ENCODE peak calls at places on chromosomes 12 and 14, in four cellular contexts. One of them, this sample, is unnamed.

GRCh38 chr12:132622437-132623071 is 4.0 kb downstream of the P2RX2 start:
- DNase-seq in H1: no peak
- DNase-seq in A549: no peak
- DNase-seq in K562: peak
- DNase-seq in this sample: no peak

GRCh38 chr14:68936476-68936875 is 42.6 kb downstream of the ACTN1 start:
- DNase-seq in K562: no peak
- DNase-seq in H1: no peak
- DNase-seq in A549: no peak
- DNase-seq in this sample: no peak

GRCh38 chr14:104682107-104682593 is 7.3 kb upstream of the INF2 start:
- DNase-seq in H1: peak
- DNase-seq in A549: peak
- DNase-seq in K562: no peak
- DNase-seq in this sample: no peak

GRCh38 chr14:67636361-67636919 is 16.7 kb downstream of the ARG2 start:
- DNase-seq in K562: peak
- DNase-seq in H1: no peak
- DNase-seq in A549: no peak
- DNase-seq in this sample: no peak

GRCh38 chr12:26143291-26143690 is 18.5 kb upstream of the BHLHE41 start:
- DNase-seq in A549: no peak
- DNase-seq in K562: no peak
- DNase-seq in H1: no peak
- DNase-seq in this sample: no peak

GRCh38 chr14:49212721-49213120 is 373.5 kb downstream of the RPS29 start:
- DNase-seq in H1: no peak
- DNase-seq in A549: no peak
- DNase-seq in K562: no peak
- DNase-seq in this sample: no peak

GRCh38 chr14:73397810-73398209 is 60.5 kb downstream of the NUMB start:
- DNase-seq in K562: no peak
- DNase-seq in A549: no peak
- DNase-seq in H1: no peak
- DNase-seq in this sample: no peak

GRCh38 chr14:77086017-77086727 is 11.9 kb upstream of the CIPC start:
- DNase-seq in H1: no peak
- DNase-seq in A549: no peak
- DNase-seq in K562: no peak
- DNase-seq in this sample: peak

GRCh38 chr12:84727964-84728363 is 184.6 kb downstream of the SLC6A15 start:
- DNase-seq in A549: no peak
- DNase-seq in H1: no peak
- DNase-seq in K562: no peak
- DNase-seq in this sample: peak

GRCh38 chr14:96125536-96125935 is 79.1 kb upstream of the BDKRB2 start:
- DNase-seq in A549: no peak
- DNase-seq in H1: no peak
- DNase-seq in K562: no peak
- DNase-seq in this sample: no peak

GRCh38 chr14:81268016-81268416 is 47.3 kb upstream of the GTF2A1 start:
- DNase-seq in A549: peak
- DNase-seq in H1: no peak
- DNase-seq in K562: peak
- DNase-seq in this sample: peak

GRCh38 chr12:113134521-113134951 is 1.0 kb downstream of the RASAL1 start:
- DNase-seq in H1: no peak
- DNase-seq in K562: no peak
- DNase-seq in A549: no peak
- DNase-seq in this sample: no peak

GRCh38 chr14:36161781-36162180 is 14.7 kb downstream of the PTCSC3 start:
- DNase-seq in K562: no peak
- DNase-seq in A549: no peak
- DNase-seq in H1: peak
- DNase-seq in this sample: no peak

GRCh38 chr12:104672501-104673265 is 215.9 kb downstream of the CHST11 start:
- DNase-seq in H1: no peak
- DNase-seq in A549: peak
- DNase-seq in K562: no peak
- DNase-seq in this sample: no peak

GRCh38 chr12:9363145-9363544 is 154.9 kb upstream of the PZP start:
- DNase-seq in A549: no peak
- DNase-seq in K562: peak
- DNase-seq in H1: no peak
- DNase-seq in this sample: no peak

GRCh38 chr12:81859521-81859920 is 100.4 kb upstream of the PPFIA2 start:
- DNase-seq in K562: no peak
- DNase-seq in A549: no peak
- DNase-seq in H1: no peak
- DNase-seq in this sample: no peak

GRCh38 chr14:52068741-52069616 is at the start of gene NID2:
- DNase-seq in K562: no peak
- DNase-seq in A549: peak
- DNase-seq in H1: peak
- DNase-seq in this sample: peak

GRCh38 chr12:26874501-26875296 is 41.7 kb upstream of the ITPR2 start:
- DNase-seq in K562: peak
- DNase-seq in A549: no peak
- DNase-seq in H1: no peak
- DNase-seq in this sample: no peak

GRCh38 chr12:83823386-83824045 is 1089.1 kb downstream of the SLC6A15 start:
- DNase-seq in H1: peak
- DNase-seq in K562: peak
- DNase-seq in A549: no peak
- DNase-seq in this sample: peak

GRCh38 chr14:61573748-61574513 is 121.4 kb upstream of the HIF1A start:
- DNase-seq in K562: no peak
- DNase-seq in A549: no peak
- DNase-seq in H1: no peak
- DNase-seq in this sample: no peak

GRCh38 chr12:109591041-109591440 is 17.4 kb downstream of the MVK start:
- DNase-seq in K562: no peak
- DNase-seq in H1: no peak
- DNase-seq in A549: no peak
- DNase-seq in this sample: no peak

GRCh38 chr14:70020350-70021170 is 141.3 kb downstream of the SMOC1 start:
- DNase-seq in H1: no peak
- DNase-seq in K562: no peak
- DNase-seq in A549: no peak
- DNase-seq in this sample: no peak

GRCh38 chr12:85781751-85782150 is 54.5 kb downstream of the RASSF9 start:
- DNase-seq in A549: no peak
- DNase-seq in K562: no peak
- DNase-seq in H1: no peak
- DNase-seq in this sample: no peak

GRCh38 chr14:52318829-52319604 is 4.9 kb downstream of the PTGER2 start:
- DNase-seq in H1: no peak
- DNase-seq in K562: no peak
- DNase-seq in A549: no peak
- DNase-seq in this sample: no peak

GRCh38 chr12:56517854-56518253 is 3.8 kb upstream of the RBMS2 start:
- DNase-seq in K562: no peak
- DNase-seq in H1: no peak
- DNase-seq in A549: no peak
- DNase-seq in this sample: peak

GRCh38 chr12:21305666-21306065 is 29.1 kb downstream of the SLCO1A2 start:
- DNase-seq in H1: no peak
- DNase-seq in A549: no peak
- DNase-seq in K562: no peak
- DNase-seq in this sample: no peak

GRCh38 chr12:27999970-28000369 is 27.4 kb upstream of the PTHLH start:
- DNase-seq in H1: no peak
- DNase-seq in K562: no peak
- DNase-seq in A549: no peak
- DNase-seq in this sample: no peak

GRCh38 chr14:62938774-62939173 is 106.5 kb downstream of the KCNH5 start:
- DNase-seq in A549: no peak
- DNase-seq in H1: no peak
- DNase-seq in K562: no peak
- DNase-seq in this sample: no peak

GRCh38 chr14:20772650-20773049 is 4.4 kb downstream of the EDDM3B start:
- DNase-seq in H1: no peak
- DNase-seq in A549: no peak
- DNase-seq in K562: no peak
- DNase-seq in this sample: no peak

GRCh38 chr14:89214221-89214965 is 202.6 kb downstream of the FOXN3 start:
- DNase-seq in H1: no peak
- DNase-seq in K562: no peak
- DNase-seq in A549: peak
- DNase-seq in this sample: peak

GRCh38 chr12:59151243-59151642 is 230.9 kb upstream of the LRIG3 start:
- DNase-seq in H1: no peak
- DNase-seq in A549: no peak
- DNase-seq in K562: no peak
- DNase-seq in this sample: no peak

GRCh38 chr14:60561845-60562746 is 53.1 kb downstream of the SIX6 start:
- DNase-seq in K562: peak
- DNase-seq in H1: peak
- DNase-seq in A549: peak
- DNase-seq in this sample: peak

GRCh38 chr14:101020971-101021370 is 117.4 kb upstream of the RTL1 start:
- DNase-seq in K562: no peak
- DNase-seq in H1: peak
- DNase-seq in A549: no peak
- DNase-seq in this sample: no peak

GRCh38 chr12:110501378-110501721 is 561 bp downstream of the VPS29 start:
- DNase-seq in H1: no peak
- DNase-seq in K562: no peak
- DNase-seq in A549: peak
- DNase-seq in this sample: peak

GRCh38 chr14:89206426-89206825 is 210.6 kb downstream of the FOXN3 start:
- DNase-seq in K562: no peak
- DNase-seq in H1: no peak
- DNase-seq in A549: no peak
- DNase-seq in this sample: no peak

GRCh38 chr14:50410921-50411320 is 14.2 kb upstream of the CDKL1 start:
- DNase-seq in H1: no peak
- DNase-seq in A549: no peak
- DNase-seq in K562: no peak
- DNase-seq in this sample: no peak

GRCh38 chr14:53542692-53543091 is 389.6 kb upstream of the DDHD1 start:
- DNase-seq in H1: no peak
- DNase-seq in A549: no peak
- DNase-seq in K562: no peak
- DNase-seq in this sample: peak

GRCh38 chr12:125312471-125312870 is 247.2 kb downstream of the AACS start:
- DNase-seq in H1: no peak
- DNase-seq in K562: no peak
- DNase-seq in A549: no peak
- DNase-seq in this sample: no peak

DNA sequence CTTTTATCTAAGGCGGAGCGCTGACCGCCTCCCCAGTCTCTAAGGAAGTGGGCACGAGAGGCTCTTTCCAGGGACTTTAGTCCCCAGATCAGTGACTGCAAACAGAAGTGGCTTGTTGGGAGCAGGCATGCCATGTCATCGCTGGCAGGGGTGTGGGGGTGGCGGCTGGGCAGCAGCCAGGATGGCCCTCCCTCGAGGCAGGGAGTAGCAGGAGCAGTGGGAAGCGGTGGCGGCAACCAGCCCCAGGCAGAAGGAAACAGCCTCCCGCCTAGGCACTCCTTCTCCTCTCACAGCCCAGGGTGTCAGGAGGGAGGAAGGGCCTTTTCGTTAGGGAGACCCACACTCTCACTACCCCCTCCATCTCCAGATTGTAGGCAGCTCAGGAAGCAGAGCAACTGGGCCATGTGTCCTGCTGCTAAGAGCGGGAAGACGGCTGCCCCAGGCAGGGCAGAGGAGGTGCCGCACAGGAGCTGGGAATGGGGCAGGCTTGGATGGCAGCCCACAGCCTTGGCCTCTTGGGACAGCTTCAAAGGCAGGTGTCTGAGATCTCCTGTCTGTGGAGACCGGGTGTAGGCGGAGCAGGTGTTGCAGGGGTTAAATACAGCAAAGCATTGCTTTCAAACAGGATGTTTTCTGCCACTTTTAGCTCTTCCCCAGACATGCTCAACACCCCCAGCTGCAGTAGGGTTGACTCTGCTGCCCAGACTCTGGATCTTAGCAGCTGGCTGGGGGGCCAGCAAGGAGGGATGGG is 21.8 kb downstream of the VDR start:
- DNase-seq in H1: no peak
- DNase-seq in K562: no peak
- DNase-seq in A549: no peak
- DNase-seq in this sample: no peak
- TF ChIP-seq CHD2 in H1: no peak
- TF ChIP-seq CHD2 in K562: no peak
- TF ChIP-seq CHD2 in A549: no peak
- TF ChIP-seq CHD2 in this sample: no peak

GRCh38 chr14:85195872-85196477 is 334.0 kb upstream of the FLRT2 start:
- DNase-seq in K562: no peak
- DNase-seq in H1: no peak
- DNase-seq in A549: peak
- DNase-seq in this sample: no peak

GRCh38 chr14:85187521-85187920 is 342.4 kb upstream of the FLRT2 start:
- DNase-seq in K562: no peak
- DNase-seq in A549: no peak
- DNase-seq in H1: no peak
- DNase-seq in this sample: no peak

GRCh38 chr14:85188836-85189235 is 341.1 kb upstream of the FLRT2 start:
- DNase-seq in H1: no peak
- DNase-seq in K562: no peak
- DNase-seq in A549: no peak
- DNase-seq in this sample: no peak

GRCh38 chr14:85190251-85190650 is 339.7 kb upstream of the FLRT2 start:
- DNase-seq in H1: no peak
- DNase-seq in K562: no peak
- DNase-seq in A549: no peak
- DNase-seq in this sample: no peak

GRCh38 chr14:85191986-85192385 is 338.0 kb upstream of the FLRT2 start:
- DNase-seq in H1: no peak
- DNase-seq in A549: no peak
- DNase-seq in K562: no peak
- DNase-seq in this sample: no peak
- TF ChIP-seq RNF2 in H1: no peak
- TF ChIP-seq RNF2 in A549: no peak
- TF ChIP-seq RNF2 in K562: no peak
- TF ChIP-seq RNF2 in this sample: no peak

DNA sequence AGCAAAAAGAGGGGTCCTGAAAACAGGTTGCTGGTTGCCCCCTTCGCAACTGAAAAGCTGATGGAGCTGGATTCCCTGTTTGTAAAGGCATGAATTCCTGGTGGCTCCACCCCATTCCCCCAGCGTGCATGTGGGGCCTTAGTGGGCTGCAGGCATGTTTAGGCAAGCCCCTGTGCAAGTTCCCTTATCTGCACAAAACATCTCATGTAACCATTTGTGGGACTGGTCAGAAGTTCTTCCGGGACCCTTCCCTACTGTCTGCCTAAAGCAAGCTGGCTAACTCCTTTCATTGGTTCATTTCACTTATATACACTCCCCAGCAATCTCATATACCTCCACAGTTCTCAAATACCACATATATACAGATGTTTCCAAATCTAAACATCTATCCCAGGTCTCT is 24.0 kb upstream of the HIGD1C start:
- DNase-seq in H1: no peak
- DNase-seq in K562: no peak
- DNase-seq in A549: no peak
- DNase-seq in this sample: no peak
- TF ChIP-seq CHD2 in H1: no peak
- TF ChIP-seq CHD2 in K562: no peak
- TF ChIP-seq CHD2 in A549: no peak
- TF ChIP-seq CHD2 in this sample: no peak

GRCh38 chr12:130775953-130776856 is 60.1 kb upstream of the RIMBP2 start:
- DNase-seq in A549: peak
- DNase-seq in H1: peak
- DNase-seq in K562: peak
- DNase-seq in this sample: peak
- TF ChIP-seq RNF2 in A549: no peak
- TF ChIP-seq RNF2 in H1: no peak
- TF ChIP-seq RNF2 in K562: no peak
- TF ChIP-seq RNF2 in this sample: no peak

This sample was measured in HepG2.